ENCODE peak calls at places on chromosomes 4 and X, in six cellular contexts. One of them, this sample, is unnamed.

GRCh38 chr4:37998225-37998624 is 38.0 kb downstream of the PTTG2 start:
- DNase-seq in breast epithelium: no peak
- DNase-seq in adipocyte: no peak
- DNase-seq in tibial nerve: no peak
- DNase-seq in adrenal gland: no peak
- DNase-seq in neuronal stem cell: no peak
- DNase-seq in this sample: no peak

GRCh38 chrX:115499112-115499805 is 61.7 kb upstream of the PLS3 start:
- DNase-seq in neuronal stem cell: no peak
- DNase-seq in breast epithelium: no peak
- DNase-seq in adipocyte: peak; percentile 45
- DNase-seq in adrenal gland: no peak
- DNase-seq in tibial nerve: no peak
- DNase-seq in this sample: no peak

GRCh38 chr4:15895517-15895916 is 43.0 kb downstream of the FGFBP1 start:
- DNase-seq in adrenal gland: no peak
- DNase-seq in tibial nerve: no peak
- DNase-seq in breast epithelium: no peak
- DNase-seq in neuronal stem cell: no peak
- DNase-seq in adipocyte: no peak
- DNase-seq in this sample: no peak

GRCh38 chr4:168604496-168605373 is 107.9 kb downstream of the PALLD start:
- DNase-seq in adipocyte: peak; percentile 86
- DNase-seq in adrenal gland: peak; percentile 68
- DNase-seq in tibial nerve: no peak
- DNase-seq in neuronal stem cell: peak; percentile 84
- DNase-seq in breast epithelium: no peak
- DNase-seq in this sample: no peak

GRCh38 chrX:137565921-137566745 is at the start of gene ZIC3:
- DNase-seq in adrenal gland: peak; percentile 75
- DNase-seq in neuronal stem cell: no peak
- DNase-seq in adipocyte: peak; percentile 6
- DNase-seq in tibial nerve: no peak
- DNase-seq in breast epithelium: no peak
- DNase-seq in this sample: peak; percentile 76

GRCh38 chr4:38565271-38566199 is 98.5 kb upstream of the KLF3 start:
- DNase-seq in adipocyte: peak; percentile 72
- DNase-seq in breast epithelium: peak; percentile 56
- DNase-seq in adrenal gland: no peak
- DNase-seq in tibial nerve: no peak
- DNase-seq in neuronal stem cell: no peak
- DNase-seq in this sample: no peak

GRCh38 chr4:109301691-109302365 is 630 bp downstream of the COL25A1 start:
- DNase-seq in breast epithelium: no peak
- DNase-seq in adrenal gland: no peak
- DNase-seq in neuronal stem cell: no peak
- DNase-seq in adipocyte: peak; percentile 9
- DNase-seq in tibial nerve: no peak
- DNase-seq in this sample: peak; percentile 55

GRCh38 chr4:165612936-165613335 is 234.1 kb downstream of the CPE start:
- DNase-seq in breast epithelium: no peak
- DNase-seq in adrenal gland: no peak
- DNase-seq in neuronal stem cell: no peak
- DNase-seq in tibial nerve: no peak
- DNase-seq in adipocyte: no peak
- DNase-seq in this sample: no peak

GRCh38 chr4:158861766-158862165 is 92.9 kb downstream of the FNIP2 start:
- DNase-seq in adipocyte: no peak
- DNase-seq in adrenal gland: no peak
- DNase-seq in breast epithelium: no peak
- DNase-seq in tibial nerve: no peak
- DNase-seq in neuronal stem cell: no peak
- DNase-seq in this sample: no peak

GRCh38 chrX:53246231-53246630 is 21.2 kb upstream of the KDM5C start:
- DNase-seq in neuronal stem cell: no peak
- DNase-seq in adipocyte: no peak
- DNase-seq in breast epithelium: no peak
- DNase-seq in adrenal gland: no peak
- DNase-seq in tibial nerve: no peak
- DNase-seq in this sample: no peak

GRCh38 chrX:40012039-40012799 is 85.5 kb downstream of the BCOR start:
- DNase-seq in breast epithelium: peak; percentile 51
- DNase-seq in tibial nerve: no peak
- DNase-seq in adrenal gland: peak; percentile 58
- DNase-seq in neuronal stem cell: no peak
- DNase-seq in adipocyte: peak; percentile 65
- DNase-seq in this sample: no peak

GRCh38 chrX:139204903-139205667 is 325.5 kb upstream of the F9 start:
- DNase-seq in neuronal stem cell: no peak
- DNase-seq in breast epithelium: peak; percentile 64
- DNase-seq in adrenal gland: no peak
- DNase-seq in tibial nerve: no peak
- DNase-seq in adipocyte: peak; percentile 1
- DNase-seq in this sample: peak; percentile 81

GRCh38 chr4:85399270-85399669 is 75.7 kb upstream of the ARHGAP24 start:
- DNase-seq in tibial nerve: no peak
- DNase-seq in neuronal stem cell: no peak
- DNase-seq in adipocyte: no peak
- DNase-seq in breast epithelium: no peak
- DNase-seq in adrenal gland: no peak
- DNase-seq in this sample: no peak

GRCh38 chrX:39969099-39969825 is 128.5 kb downstream of the BCOR start:
- DNase-seq in tibial nerve: no peak
- DNase-seq in adipocyte: no peak
- DNase-seq in adrenal gland: peak; percentile 49
- DNase-seq in neuronal stem cell: no peak
- DNase-seq in breast epithelium: no peak
- DNase-seq in this sample: no peak

GRCh38 chrX:71941771-71942170 is 31.1 kb downstream of the NHSL2 start:
- DNase-seq in tibial nerve: no peak
- DNase-seq in breast epithelium: no peak
- DNase-seq in adipocyte: peak; percentile 78
- DNase-seq in neuronal stem cell: no peak
- DNase-seq in adrenal gland: no peak
- DNase-seq in this sample: no peak

GRCh38 chr4:25915359-25915716 is 1.3 kb downstream of the SMIM20 start:
- DNase-seq in breast epithelium: no peak
- DNase-seq in tibial nerve: no peak
- DNase-seq in adrenal gland: no peak
- DNase-seq in adipocyte: no peak
- DNase-seq in neuronal stem cell: no peak
- DNase-seq in this sample: no peak

GRCh38 chrX:78923198-78924015 is 21.8 kb upstream of the P2RY10 start:
- DNase-seq in breast epithelium: no peak
- DNase-seq in adipocyte: no peak
- DNase-seq in adrenal gland: no peak
- DNase-seq in tibial nerve: no peak
- DNase-seq in neuronal stem cell: no peak
- DNase-seq in this sample: no peak

GRCh38 chrX:78124304-78124703 is 15.1 kb downstream of the TAF9B start:
- DNase-seq in adipocyte: no peak
- DNase-seq in tibial nerve: no peak
- DNase-seq in breast epithelium: no peak
- DNase-seq in adrenal gland: no peak
- DNase-seq in neuronal stem cell: no peak
- DNase-seq in this sample: no peak

GRCh38 chr4:48042979-48043461 is 26.4 kb downstream of the NIPAL1 start:
- DNase-seq in adipocyte: no peak
- DNase-seq in breast epithelium: no peak
- DNase-seq in adrenal gland: no peak
- DNase-seq in neuronal stem cell: no peak
- DNase-seq in tibial nerve: no peak
- DNase-seq in this sample: no peak

GRCh38 chr4:77958897-77959296 is 96.3 kb downstream of the MRPL1 start:
- DNase-seq in neuronal stem cell: no peak
- DNase-seq in adrenal gland: no peak
- DNase-seq in tibial nerve: no peak
- DNase-seq in adipocyte: no peak
- DNase-seq in breast epithelium: no peak
- DNase-seq in this sample: no peak

GRCh38 chr4:154312246-154312645 is 179.4 kb downstream of the DCHS2 start:
- DNase-seq in adrenal gland: no peak
- DNase-seq in tibial nerve: no peak
- DNase-seq in neuronal stem cell: no peak
- DNase-seq in breast epithelium: no peak
- DNase-seq in adipocyte: no peak
- DNase-seq in this sample: no peak

GRCh38 chrX:50877310-50877709 is 33.2 kb upstream of the BMP15 start:
- DNase-seq in breast epithelium: no peak
- DNase-seq in adrenal gland: no peak
- DNase-seq in tibial nerve: no peak
- DNase-seq in neuronal stem cell: no peak
- DNase-seq in adipocyte: peak; percentile 56
- DNase-seq in this sample: no peak

GRCh38 chrX:129600981-129601424 is 53.8 kb downstream of the APLN start:
- DNase-seq in adipocyte: peak; percentile 69
- DNase-seq in adrenal gland: peak; percentile 54
- DNase-seq in neuronal stem cell: no peak
- DNase-seq in tibial nerve: peak; percentile 29
- DNase-seq in breast epithelium: no peak
- DNase-seq in this sample: no peak

GRCh38 chrX:13373807-13374187 is 53.9 kb upstream of the ATXN3L start:
- DNase-seq in adrenal gland: no peak
- DNase-seq in breast epithelium: no peak
- DNase-seq in adipocyte: peak; percentile 82
- DNase-seq in tibial nerve: no peak
- DNase-seq in neuronal stem cell: no peak
- DNase-seq in this sample: no peak

GRCh38 chrX:37995428-37995827 is 10.9 kb upstream of the SYTL5 start:
- DNase-seq in neuronal stem cell: no peak
- DNase-seq in breast epithelium: no peak
- DNase-seq in tibial nerve: no peak
- DNase-seq in adipocyte: no peak
- DNase-seq in adrenal gland: no peak
- DNase-seq in this sample: no peak

GRCh38 chrX:134520860-134521390 is 61.0 kb downstream of the HPRT1 start:
- DNase-seq in adrenal gland: no peak
- DNase-seq in tibial nerve: no peak
- DNase-seq in neuronal stem cell: peak; percentile 17
- DNase-seq in breast epithelium: no peak
- DNase-seq in adipocyte: peak; percentile 74
- DNase-seq in this sample: no peak

GRCh38 chr4:119000400-119000799 is 111.7 kb downstream of the SYNPO2 start:
- DNase-seq in neuronal stem cell: no peak
- DNase-seq in breast epithelium: no peak
- DNase-seq in tibial nerve: no peak
- DNase-seq in adrenal gland: no peak
- DNase-seq in adipocyte: peak; percentile 22
- DNase-seq in this sample: no peak

GRCh38 chr4:173522160-173522873 is 7.7 kb downstream of the HAND2 start:
- DNase-seq in tibial nerve: peak; percentile 76
- DNase-seq in adrenal gland: peak; percentile 90
- DNase-seq in breast epithelium: no peak
- DNase-seq in adipocyte: peak; percentile 98
- DNase-seq in neuronal stem cell: no peak
- DNase-seq in this sample: peak; percentile 62
- H3K4me3 ChIP-seq in tibial nerve: peak overlapping the region; percentile 49
- H3K4me3 ChIP-seq in adrenal gland: peak overlapping the region; percentile 37
- H3K4me3 ChIP-seq in breast epithelium: peak overlapping the region; percentile 67
- H3K4me3 ChIP-seq in adipocyte: peak overlapping the region; percentile 89
- H3K4me3 ChIP-seq in neuronal stem cell: peak overlapping the region; percentile 77
- H3K4me3 ChIP-seq in this sample: no peak overlapping the region

DNA sequence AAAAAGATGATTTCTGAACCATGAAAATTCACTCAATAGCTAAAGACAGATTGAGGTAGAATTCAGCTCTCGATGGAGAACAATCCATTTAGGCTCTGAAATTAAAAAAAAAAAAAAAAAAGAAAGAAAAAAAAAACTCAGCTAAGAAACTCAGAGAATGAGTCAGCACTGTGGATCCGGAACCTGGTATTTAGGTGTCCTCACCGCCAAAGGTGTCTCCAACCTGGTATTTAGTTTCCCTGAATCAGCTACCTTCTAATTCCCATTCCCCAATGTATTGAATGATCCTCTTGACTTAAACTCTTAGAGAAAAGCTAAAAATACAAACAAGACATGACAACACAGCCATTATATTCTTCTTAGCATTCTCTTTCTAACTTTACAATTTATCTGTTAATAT is 150.3 kb upstream of the RASGEF1B start:
- DNase-seq in tibial nerve: no peak
- DNase-seq in neuronal stem cell: no peak
- DNase-seq in breast epithelium: no peak
- DNase-seq in adrenal gland: no peak
- DNase-seq in adipocyte: no peak
- DNase-seq in this sample: no peak
- H3K4me1 ChIP-seq in tibial nerve: no peaks in the 10 kb centered on the region
- H3K4me1 ChIP-seq in neuronal stem cell: no peaks in the 10 kb centered on the region
- H3K4me1 ChIP-seq in breast epithelium: no peaks in the 10 kb centered on the region
- H3K4me1 ChIP-seq in adrenal gland: no peaks in the 10 kb centered on the region
- H3K4me1 ChIP-seq in adipocyte: peaks cover 8% of the 10 kb centered on the region
- H3K4me1 ChIP-seq in this sample: no peaks in the 10 kb centered on the region

GRCh38 chr4:2365054-2365912 is 53.2 kb downstream of the ZFYVE28 start:
- DNase-seq in adipocyte: no peak
- DNase-seq in neuronal stem cell: no peak
- DNase-seq in tibial nerve: no peak
- DNase-seq in adrenal gland: no peak
- DNase-seq in breast epithelium: peak; percentile 46
- DNase-seq in this sample: no peak

GRCh38 chr4:2362286-2363055 is 56.0 kb downstream of the ZFYVE28 start:
- DNase-seq in adipocyte: no peak
- DNase-seq in neuronal stem cell: no peak
- DNase-seq in tibial nerve: no peak
- DNase-seq in breast epithelium: peak; percentile 20
- DNase-seq in adrenal gland: no peak
- DNase-seq in this sample: peak; percentile 55

GRCh38 chr4:2363056-2363719 is 55.3 kb downstream of the ZFYVE28 start:
- DNase-seq in adipocyte: peak; percentile 38
- DNase-seq in tibial nerve: no peak
- DNase-seq in neuronal stem cell: no peak
- DNase-seq in breast epithelium: peak; percentile 50
- DNase-seq in adrenal gland: peak; percentile 95
- DNase-seq in this sample: no peak

GRCh38 chr4:2364654-2365053 is 53.8 kb downstream of the ZFYVE28 start:
- DNase-seq in adipocyte: no peak
- DNase-seq in adrenal gland: no peak
- DNase-seq in tibial nerve: no peak
- DNase-seq in breast epithelium: peak; percentile 51
- DNase-seq in neuronal stem cell: no peak
- DNase-seq in this sample: peak; percentile 80

GRCh38 chr4:2363951-2364653 is 54.3 kb downstream of the ZFYVE28 start:
- DNase-seq in tibial nerve: no peak
- DNase-seq in neuronal stem cell: no peak
- DNase-seq in adrenal gland: no peak
- DNase-seq in adipocyte: no peak
- DNase-seq in breast epithelium: peak; percentile 40
- DNase-seq in this sample: no peak
- H3K4me3 ChIP-seq in tibial nerve: peak overlapping the region; percentile 57
- H3K4me3 ChIP-seq in neuronal stem cell: no peak overlapping the region
- H3K4me3 ChIP-seq in adrenal gland: peak overlapping the region; percentile 41
- H3K4me3 ChIP-seq in adipocyte: peak overlapping the region; percentile 88
- H3K4me3 ChIP-seq in breast epithelium: peak overlapping the region; percentile 81
- H3K4me3 ChIP-seq in this sample: peak overlapping the region; percentile 33

DNA sequence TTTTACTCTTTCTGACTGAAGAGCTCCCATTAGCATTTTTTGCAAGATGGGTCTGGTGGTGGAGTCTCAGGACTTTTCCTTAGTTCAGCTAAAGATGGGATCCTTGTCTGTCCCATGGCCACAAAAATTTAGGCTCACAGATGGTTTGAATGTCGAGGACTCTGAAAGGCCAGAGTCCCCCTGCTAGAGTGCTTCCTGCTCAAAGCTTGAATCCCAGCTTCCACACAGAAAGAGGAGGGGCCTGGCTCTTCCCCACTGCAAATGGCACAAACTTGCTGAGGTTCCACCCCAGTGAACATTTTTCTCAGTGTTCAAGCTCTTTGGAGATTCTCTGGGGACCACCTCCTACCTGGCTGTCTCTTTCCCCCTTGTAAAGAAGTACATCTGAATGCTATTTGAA is 64.7 kb upstream of the UGT2B15 start:
- DNase-seq in adipocyte: no peak
- DNase-seq in adrenal gland: no peak
- DNase-seq in tibial nerve: no peak
- DNase-seq in breast epithelium: no peak
- DNase-seq in neuronal stem cell: no peak
- DNase-seq in this sample: no peak
- H3K4me1 ChIP-seq in adipocyte: no peaks in the 10 kb centered on the region
- H3K4me1 ChIP-seq in adrenal gland: no peaks in the 10 kb centered on the region
- H3K4me1 ChIP-seq in tibial nerve: no peaks in the 10 kb centered on the region
- H3K4me1 ChIP-seq in breast epithelium: no peaks in the 10 kb centered on the region
- H3K4me1 ChIP-seq in neuronal stem cell: peaks cover 2% of the 10 kb centered on the region
- H3K4me1 ChIP-seq in this sample: no peaks in the 10 kb centered on the region

This sample was measured in left lung.